ENCODE peak calls at places on chromosomes 4 and X, in six cellular contexts. C is K562, D is GM12892, Y is H1, Z is HepG2, I is GM12878. K is an unnamed sample.

GRCh38 chr4:142379277-142380051 is 466.6 kb downstream of the INPP4B start:
- DNase-seq in D (no peak), Y (peak; percentile 42), Z (no peak), I (no peak), C (no peak), K (no peak)

GRCh38 chrX:94057385-94057784 is 383.4 kb downstream of the FAM133A start:
- DNase-seq in D (no peak), Y (no peak), C (no peak), I (no peak), Z (no peak), K (no peak)

GRCh38 chr4:11702886-11703555 is 274.3 kb upstream of the HS3ST1 start:
- DNase-seq in Z (no peak), I (no peak), D (no peak), C (no peak), Y (no peak), K (no peak)

GRCh38 chr4:123398803-123399637 is 2.4 kb downstream of the SPRY1 start:
- DNase-seq in C (no peak), I (no peak), Y (no peak), Z (peak; percentile 75), D (peak; percentile 11), K (no peak)

GRCh38 chrX:132216806-132217202 is 2.4 kb downstream of the RAP2C start:
- DNase-seq in Y (no peak), D (no peak), I (no peak), C (no peak), Z (no peak), K (no peak)

GRCh38 chrX:2928127-2928582 is 984 bp downstream of the ARSD start:
- DNase-seq in Y (peak; percentile 65), D (no peak), C (no peak), I (no peak), Z (peak; percentile 55), K (peak; percentile 8)

GRCh38 chrX:99033226-99033901 is 1376.7 kb downstream of the PCDH19 start:
- DNase-seq in D (no peak), Y (no peak), Z (no peak), I (no peak), C (no peak), K (no peak)

GRCh38 chrX:153925739-153926593 is at the start of gene ARHGAP4:
- DNase-seq in Z (no peak), I (no peak), D (no peak), C (peak; percentile 69), Y (no peak), K (no peak)

GRCh38 chr4:94274912-94275311 is 67.2 kb downstream of the SMARCAD1 start:
- DNase-seq in C (no peak), Y (no peak), D (no peak), I (no peak), Z (no peak), K (no peak)

GRCh38 chr4:7206385-7206784 is 14.0 kb downstream of the SORCS2 start:
- DNase-seq in Z (no peak), D (no peak), C (peak; percentile 33), Y (no peak), I (no peak), K (no peak)

GRCh38 chrX:362937-363620 is 23.6 kb downstream of the PPP2R3B start:
- DNase-seq in Y (no peak), C (no peak), D (no peak), Z (no peak), I (no peak), K (no peak)

GRCh38 chr4:153257151-153257620 is 52.9 kb downstream of the TRIM2 start:
- DNase-seq in Z (no peak), Y (peak; percentile 65), D (peak; percentile 21), C (no peak), I (no peak), K (no peak)

GRCh38 chr4:185061610-185062009 is 43.3 kb downstream of the HELT start:
- DNase-seq in I (no peak), Y (no peak), C (no peak), D (no peak), Z (no peak), K (no peak)

GRCh38 chrX:13151806-13152510 is 107.5 kb upstream of the FAM9C start:
- DNase-seq in Z (no peak), I (no peak), D (no peak), Y (no peak), C (no peak), K (no peak)

GRCh38 chr4:86942185-86942666 is 7.4 kb downstream of the AFF1 start:
- DNase-seq in Y (no peak), I (no peak), Z (peak; percentile 62), C (peak; percentile 55), D (no peak), K (no peak)

GRCh38 chrX:71671043-71671829 is 3.9 kb downstream of the LOC101059915 start:
- DNase-seq in D (no peak), I (no peak), C (no peak), Z (no peak), Y (no peak), K (no peak)

GRCh38 chrX:120697053-120697452 is 67.2 kb upstream of the C1GALT1C1 start:
- DNase-seq in I (peak; percentile 66), C (no peak), Y (no peak), D (no peak), Z (no peak), K (no peak)

GRCh38 chr4:41657561-41657960 is 91.0 kb downstream of the PHOX2B start:
- DNase-seq in I (no peak), Y (no peak), D (no peak), C (no peak), Z (no peak), K (no peak)

GRCh38 chr4:81460115-81460836 is 11.4 kb downstream of the RASGEF1B start:
- DNase-seq in C (no peak), Y (no peak), I (no peak), D (no peak), Z (no peak), K (no peak)

GRCh38 chr4:48832571-48832970 is 1.7 kb downstream of the OCIAD1 start:
- DNase-seq in I (no peak), C (no peak), D (no peak), Y (no peak), Z (no peak), K (no peak)

GRCh38 chr4:94525993-94526740 is 74.4 kb downstream of the PDLIM5 start:
- DNase-seq in D (no peak), Z (no peak), C (no peak), I (no peak), Y (no peak), K (no peak)

GRCh38 chr4:13218316-13218958 is 265.7 kb downstream of the RAB28 start:
- DNase-seq in Y (no peak), Z (no peak), C (no peak), I (no peak), D (no peak), K (no peak)

GRCh38 chrX:28586891-28587635 is at the start of gene IL1RAPL1:
- DNase-seq in D (no peak), Z (no peak), I (no peak), Y (no peak), C (no peak), K (no peak)

DNA sequence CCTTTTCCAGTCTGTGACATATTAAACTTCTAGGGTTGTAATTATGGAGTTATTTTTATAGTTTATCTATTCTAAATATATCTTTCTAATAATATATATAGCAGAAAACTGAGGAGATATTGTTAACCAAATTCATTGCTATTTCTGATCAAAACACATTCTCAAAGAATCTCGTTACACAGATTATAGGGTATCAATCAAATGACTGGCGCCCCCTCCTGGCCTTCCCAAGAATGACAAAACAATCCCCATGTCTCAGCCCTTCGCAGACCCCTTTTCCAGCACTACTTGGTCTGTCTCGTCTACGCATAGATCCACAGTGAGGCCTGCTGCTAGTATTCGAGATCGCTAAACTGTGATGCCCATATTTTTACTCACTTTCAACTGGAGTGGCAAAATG is 209.3 kb downstream of the GPC3 start:
- DNase-seq in I (no peak), Z (no peak), D (no peak), Y (peak; percentile 79), C (peak; percentile 38), K (no peak)
- TF ChIP-seq TAF1 in I (no peak), Z (no peak), D (no peak), Y (no peak), C (no peak), K (no peak)

GRCh38 chrX:101394372-101394771 is 3.6 kb downstream of the RPL36A start:
- DNase-seq in Z (no peak), D (no peak), I (no peak), Y (no peak), C (no peak), K (no peak)

GRCh38 chrX:101398694-101399093 is 7.9 kb downstream of the RPL36A start:
- DNase-seq in I (no peak), D (no peak), Z (no peak), Y (no peak), C (no peak), K (no peak)

GRCh38 chrX:101397779-101398178 is 7.0 kb downstream of the RPL36A start:
- DNase-seq in I (no peak), C (no peak), Z (no peak), D (no peak), Y (no peak), K (no peak)

GRCh38 chrX:101395789-101396188 is 5.0 kb downstream of the RPL36A start:
- DNase-seq in Y (no peak), I (no peak), Z (peak; percentile 6), D (no peak), C (no peak), K (no peak)

DNA sequence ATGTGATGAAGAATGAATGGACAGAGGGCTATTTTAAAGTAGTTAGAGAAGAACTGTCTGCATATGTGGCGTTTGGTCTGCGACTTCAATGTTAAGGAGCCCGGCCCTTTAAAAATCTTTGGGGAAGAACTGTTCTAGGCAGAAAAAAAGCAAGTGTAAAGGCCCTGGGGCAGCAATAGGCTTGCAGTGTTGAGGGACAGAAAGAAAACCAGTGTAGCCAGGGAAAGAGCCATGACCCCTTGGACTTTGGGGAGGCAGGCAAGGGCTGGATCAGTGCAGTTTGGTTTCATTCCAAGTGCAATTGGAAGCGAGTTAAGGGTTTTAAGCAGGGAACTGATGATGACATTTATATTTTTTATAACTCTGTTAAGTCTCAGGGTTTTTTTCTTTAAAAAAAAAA is 7.9 kb downstream of the GLA start:
- DNase-seq in Y (no peak), D (no peak), Z (no peak), I (no peak), C (no peak), K (no peak)
- TF ChIP-seq POLR2AphosphoS5 in Y (no peak), D (no peak), Z (no peak), I (no peak), C (no peak), K (no peak)

GRCh38 chr4:110196871-110197420 is 1.5 kb downstream of the ELOVL6 start:
- DNase-seq in Y (peak; percentile 78), D (peak; percentile 46), I (no peak), Z (no peak), C (peak; percentile 61), K (peak; percentile 39)
- TF ChIP-seq POLR2A in Y (no peak), D (peak; percentile 55), I (peak; percentile 65), Z (peak; percentile 6), C (no peak), K (peak; percentile 7)

GRCh38 chr4:88964450-88964849 is 92.5 kb downstream of the FAM13A start:
- DNase-seq in Y (no peak), C (no peak), I (no peak), Z (no peak), D (no peak), K (no peak)

GRCh38 chr4:88967883-88968316 is 89.1 kb downstream of the FAM13A start:
- DNase-seq in C (no peak), I (no peak), D (no peak), Y (no peak), Z (no peak), K (no peak)

GRCh38 chr4:88962430-88962829 is 94.6 kb downstream of the FAM13A start:
- DNase-seq in C (no peak), I (no peak), D (no peak), Z (no peak), Y (no peak), K (no peak)

GRCh38 chr4:88963817-88964216 is 93.2 kb downstream of the FAM13A start:
- DNase-seq in Z (no peak), I (no peak), D (no peak), Y (no peak), C (no peak), K (no peak)

GRCh38 chr4:88965053-88965452 is 91.9 kb downstream of the FAM13A start:
- DNase-seq in I (no peak), C (no peak), Z (no peak), Y (no peak), D (no peak), K (no peak)
- TF ChIP-seq TAF1 in I (no peak), C (no peak), Z (no peak), Y (no peak), D (no peak), K (no peak)

K was measured in GM12891.